ENCODE peak calls at places on chromosomes 5 and 9, in six cellular contexts. One of them, this sample, is unnamed.
A peak's percentile ranks its signal among the peaks of the same experiment; 100 is the strongest.

GRCh38 chr9:121463026-121463827 is 36.4 kb downstream of the GGTA1 start:
- DNase-seq in IMR-90: peak; percentile 18
- DNase-seq in cardiac muscle cell: peak; percentile 64
- DNase-seq in adrenal gland: peak; percentile 58
- DNase-seq in stomach: peak; percentile 42
- DNase-seq in neural progenitor cell: peak; percentile 75
- DNase-seq in this sample: peak; percentile 79

GRCh38 chr5:31987985-31988710 is 186.0 kb downstream of the GOLPH3 start:
- DNase-seq in IMR-90: peak; percentile 97
- DNase-seq in cardiac muscle cell: no peak
- DNase-seq in adrenal gland: peak; percentile 34
- DNase-seq in stomach: no peak
- DNase-seq in neural progenitor cell: no peak
- DNase-seq in this sample: peak; percentile 15

GRCh38 chr9:132670816-132671371 is 630 bp downstream of the GTF3C4 start:
- DNase-seq in IMR-90: peak; percentile 13
- DNase-seq in cardiac muscle cell: peak; percentile 23
- DNase-seq in adrenal gland: peak; percentile 3
- DNase-seq in stomach: no peak
- DNase-seq in neural progenitor cell: peak; percentile 79
- DNase-seq in this sample: peak; percentile 78

GRCh38 chr5:33363537-33363936 is 77.2 kb upstream of the TARS1 start:
- DNase-seq in IMR-90: no peak
- DNase-seq in cardiac muscle cell: no peak
- DNase-seq in adrenal gland: no peak
- DNase-seq in stomach: no peak
- DNase-seq in neural progenitor cell: no peak
- DNase-seq in this sample: no peak

GRCh38 chr9:137316012-137316981 is 14.2 kb upstream of the NRARP start:
- DNase-seq in IMR-90: no peak
- DNase-seq in cardiac muscle cell: peak; percentile 87
- DNase-seq in adrenal gland: peak; percentile 51
- DNase-seq in stomach: peak; percentile 59
- DNase-seq in neural progenitor cell: peak; percentile 81
- DNase-seq in this sample: peak; percentile 79

GRCh38 chr9:120741701-120742100 is 27.4 kb upstream of the MEGF9 start:
- DNase-seq in IMR-90: no peak
- DNase-seq in cardiac muscle cell: no peak
- DNase-seq in adrenal gland: no peak
- DNase-seq in stomach: no peak
- DNase-seq in neural progenitor cell: no peak
- DNase-seq in this sample: no peak

GRCh38 chr5:149323235-149324205 is 21.8 kb upstream of the GRPEL2 start:
- DNase-seq in IMR-90: peak; percentile 30
- DNase-seq in cardiac muscle cell: no peak
- DNase-seq in adrenal gland: no peak
- DNase-seq in stomach: no peak
- DNase-seq in neural progenitor cell: no peak
- DNase-seq in this sample: no peak

GRCh38 chr5:74851684-74852353 is 14.4 kb downstream of the FAM169A start:
- DNase-seq in IMR-90: peak; percentile 28
- DNase-seq in cardiac muscle cell: no peak
- DNase-seq in adrenal gland: peak; percentile 13
- DNase-seq in stomach: no peak
- DNase-seq in neural progenitor cell: no peak
- DNase-seq in this sample: no peak

GRCh38 chr5:156103116-156103860 is 223.7 kb upstream of the SGCD start:
- DNase-seq in IMR-90: no peak
- DNase-seq in cardiac muscle cell: no peak
- DNase-seq in adrenal gland: no peak
- DNase-seq in stomach: no peak
- DNase-seq in neural progenitor cell: no peak
- DNase-seq in this sample: no peak

GRCh38 chr5:58366461-58366860 is 93.4 kb downstream of the PLK2 start:
- DNase-seq in IMR-90: peak; percentile 45
- DNase-seq in cardiac muscle cell: peak; percentile 75
- DNase-seq in adrenal gland: no peak
- DNase-seq in stomach: no peak
- DNase-seq in neural progenitor cell: no peak
- DNase-seq in this sample: no peak

GRCh38 chr5:180441577-180441976 is 52.6 kb upstream of the CNOT6 start:
- DNase-seq in IMR-90: no peak
- DNase-seq in cardiac muscle cell: no peak
- DNase-seq in adrenal gland: no peak
- DNase-seq in stomach: peak; percentile 9
- DNase-seq in neural progenitor cell: no peak
- DNase-seq in this sample: no peak

GRCh38 chr5:96330532-96331140 is 102.4 kb downstream of the PCSK1 start:
- DNase-seq in IMR-90: no peak
- DNase-seq in cardiac muscle cell: no peak
- DNase-seq in adrenal gland: peak; percentile 29
- DNase-seq in stomach: no peak
- DNase-seq in neural progenitor cell: no peak
- DNase-seq in this sample: no peak

DNA sequence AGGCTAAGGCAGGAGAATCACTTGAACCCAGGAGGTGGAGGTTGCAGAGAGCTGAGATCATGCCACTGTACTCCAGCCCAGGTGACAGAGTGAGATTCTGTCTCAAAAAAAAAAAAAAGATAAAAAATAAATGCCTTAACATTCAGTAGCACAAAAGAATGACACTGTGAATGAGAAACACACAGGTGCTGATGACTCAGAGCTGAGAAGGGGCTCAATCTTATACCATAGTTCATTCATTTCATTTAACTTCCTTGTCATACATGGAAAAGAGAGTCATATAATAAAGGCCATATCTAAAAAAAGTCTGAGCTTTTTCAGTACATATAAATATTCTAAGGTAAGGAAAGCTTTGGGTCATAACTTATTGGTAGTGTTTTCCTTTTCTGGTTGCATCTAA is 40.6 kb downstream of the WWC1 start:
- DNase-seq in IMR-90: no peak
- DNase-seq in cardiac muscle cell: no peak
- DNase-seq in adrenal gland: no peak
- DNase-seq in stomach: no peak
- DNase-seq in neural progenitor cell: no peak
- DNase-seq in this sample: no peak
- TF ChIP-seq CTCF in IMR-90: no peak
- TF ChIP-seq CTCF in cardiac muscle cell: no peak
- TF ChIP-seq CTCF in adrenal gland: no peak
- TF ChIP-seq CTCF in stomach: no peak
- TF ChIP-seq CTCF in neural progenitor cell: no peak
- TF ChIP-seq CTCF in this sample: no peak

GRCh38 chr9:133694686-133695085 is 43.5 kb downstream of the SARDH start:
- DNase-seq in IMR-90: no peak
- DNase-seq in cardiac muscle cell: no peak
- DNase-seq in adrenal gland: no peak
- DNase-seq in stomach: no peak
- DNase-seq in neural progenitor cell: no peak
- DNase-seq in this sample: no peak
- H3K27ac ChIP-seq in IMR-90: no peak overlapping the region
- H3K27ac ChIP-seq in cardiac muscle cell: no peak overlapping the region
- H3K27ac ChIP-seq in adrenal gland: no peak overlapping the region
- H3K27ac ChIP-seq in stomach: no peak overlapping the region
- H3K27ac ChIP-seq in neural progenitor cell: no peak overlapping the region
- H3K27ac ChIP-seq in this sample: no peak overlapping the region

DNA sequence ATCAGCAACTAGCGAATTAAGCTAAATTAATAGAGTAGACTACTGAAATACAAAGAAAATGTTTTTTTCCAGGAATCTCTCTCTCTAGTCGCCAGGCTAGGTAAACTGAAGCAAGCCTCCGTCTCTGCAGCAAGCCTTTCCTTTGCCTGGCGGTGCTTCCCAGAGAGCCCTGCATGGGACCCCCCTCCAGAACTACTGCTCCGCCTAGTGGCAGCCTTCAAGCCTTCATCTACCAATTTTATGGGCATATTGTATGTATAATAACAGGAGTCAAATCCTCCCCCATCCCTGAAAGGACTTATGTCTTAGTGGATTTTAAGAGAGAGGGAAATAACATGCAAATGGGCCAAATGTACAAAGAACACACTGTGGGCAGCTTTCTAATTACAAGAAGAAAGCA is 241.9 kb downstream of the SAXO1 start:
- DNase-seq in IMR-90: peak; percentile 12
- DNase-seq in cardiac muscle cell: peak; percentile 80
- DNase-seq in adrenal gland: no peak
- DNase-seq in stomach: no peak
- DNase-seq in neural progenitor cell: peak; percentile 81
- DNase-seq in this sample: no peak
- TF ChIP-seq CTCF in IMR-90: peak; percentile 37
- TF ChIP-seq CTCF in cardiac muscle cell: peak; percentile 46
- TF ChIP-seq CTCF in adrenal gland: no peak
- TF ChIP-seq CTCF in stomach: no peak
- TF ChIP-seq CTCF in neural progenitor cell: peak; percentile 88
- TF ChIP-seq CTCF in this sample: no peak

GRCh38 chr5:179307006-179307800 is 38.1 kb downstream of the ADAMTS2 start:
- DNase-seq in IMR-90: peak; percentile 43
- DNase-seq in cardiac muscle cell: no peak
- DNase-seq in adrenal gland: no peak
- DNase-seq in stomach: no peak
- DNase-seq in neural progenitor cell: no peak
- DNase-seq in this sample: peak; percentile 67
- H3K27ac ChIP-seq in IMR-90: no peak overlapping the region
- H3K27ac ChIP-seq in cardiac muscle cell: no peak overlapping the region
- H3K27ac ChIP-seq in adrenal gland: no peak overlapping the region
- H3K27ac ChIP-seq in stomach: no peak overlapping the region
- H3K27ac ChIP-seq in neural progenitor cell: no peak overlapping the region
- H3K27ac ChIP-seq in this sample: no peak overlapping the region

GRCh38 chr9:126915281-126915816 is 767 bp downstream of the RALGPS1 start:
- DNase-seq in IMR-90: no peak
- DNase-seq in cardiac muscle cell: peak; percentile 41
- DNase-seq in adrenal gland: peak; percentile 8
- DNase-seq in stomach: peak; percentile 95
- DNase-seq in neural progenitor cell: peak; percentile 76
- DNase-seq in this sample: peak; percentile 91
- TF ChIP-seq CTCF in IMR-90: no peak
- TF ChIP-seq CTCF in cardiac muscle cell: no peak
- TF ChIP-seq CTCF in adrenal gland: no peak
- TF ChIP-seq CTCF in stomach: no peak
- TF ChIP-seq CTCF in neural progenitor cell: no peak
- TF ChIP-seq CTCF in this sample: no peak

GRCh38 chr9:127907867-127908659 is 8.7 kb upstream of the ST6GALNAC6 start:
- DNase-seq in IMR-90: no peak
- DNase-seq in cardiac muscle cell: no peak
- DNase-seq in adrenal gland: no peak
- DNase-seq in stomach: no peak
- DNase-seq in neural progenitor cell: no peak
- DNase-seq in this sample: peak; percentile 76

GRCh38 chr9:127905788-127906191 is 6.4 kb upstream of the ST6GALNAC6 start:
- DNase-seq in IMR-90: no peak
- DNase-seq in cardiac muscle cell: no peak
- DNase-seq in adrenal gland: no peak
- DNase-seq in stomach: no peak
- DNase-seq in neural progenitor cell: no peak
- DNase-seq in this sample: peak; percentile 90

GRCh38 chr9:127904518-127904887 is 5.1 kb upstream of the ST6GALNAC6 start:
- DNase-seq in IMR-90: no peak
- DNase-seq in cardiac muscle cell: peak; percentile 77
- DNase-seq in adrenal gland: no peak
- DNase-seq in stomach: no peak
- DNase-seq in neural progenitor cell: no peak
- DNase-seq in this sample: peak; percentile 86

GRCh38 chr9:127904888-127905728 is 5.7 kb upstream of the ST6GALNAC6 start:
- DNase-seq in IMR-90: no peak
- DNase-seq in cardiac muscle cell: no peak
- DNase-seq in adrenal gland: no peak
- DNase-seq in stomach: no peak
- DNase-seq in neural progenitor cell: no peak
- DNase-seq in this sample: peak; percentile 83

GRCh38 chr9:127903557-127904475 is 4.4 kb upstream of the ST6GALNAC6 start:
- DNase-seq in IMR-90: no peak
- DNase-seq in cardiac muscle cell: peak; percentile 80
- DNase-seq in adrenal gland: peak; percentile 65
- DNase-seq in stomach: peak; percentile 68
- DNase-seq in neural progenitor cell: no peak
- DNase-seq in this sample: peak; percentile 95
- H3K27ac ChIP-seq in IMR-90: no peak overlapping the region
- H3K27ac ChIP-seq in cardiac muscle cell: peak overlapping the region; percentile 92
- H3K27ac ChIP-seq in adrenal gland: peak overlapping the region; percentile 88
- H3K27ac ChIP-seq in stomach: peak overlapping the region; percentile 76
- H3K27ac ChIP-seq in neural progenitor cell: no peak overlapping the region
- H3K27ac ChIP-seq in this sample: peak overlapping the region; percentile 93

GRCh38 chr9:88106492-88106891 is 31.8 kb downstream of the SPATA31C2 start:
- DNase-seq in IMR-90: peak; percentile 36
- DNase-seq in cardiac muscle cell: no peak
- DNase-seq in adrenal gland: peak; percentile 32
- DNase-seq in stomach: peak; percentile 27
- DNase-seq in neural progenitor cell: peak; percentile 35
- DNase-seq in this sample: no peak
- TF ChIP-seq CTCF in IMR-90: peak; percentile 58
- TF ChIP-seq CTCF in cardiac muscle cell: peak; percentile 60
- TF ChIP-seq CTCF in adrenal gland: peak; percentile 26
- TF ChIP-seq CTCF in stomach: peak; percentile 40
- TF ChIP-seq CTCF in neural progenitor cell: peak; percentile 61
- TF ChIP-seq CTCF in this sample: peak; percentile 20

This sample was measured in spleen.